ENCODE peak calls at places on chromosomes 11 and 22, in ten cellular contexts. J, C, E, D, B, L, K, Y, S and T are unnamed samples.

GRCh38 chr22:31248138-31248745 is 36.1 kb downstream of the LIMK2 start:
- DNase-seq in J (peak; percentile 53), C (peak; percentile 89), E (peak; percentile 83), D (peak; percentile 92), B (peak; percentile 86), L (peak; percentile 82), K (peak; percentile 92), Y (peak; percentile 40), S (peak; percentile 86), T (peak; percentile 76)

GRCh38 chr11:102276302-102277182 is 40.7 kb upstream of the BIRC3 start:
- DNase-seq in J (no peak), C (no peak), E (no peak), D (no peak), B (no peak), L (no peak), K (no peak), Y (no peak), S (no peak), T (no peak)

GRCh38 chr11:126443120-126443519 is 87.6 kb downstream of the ST3GAL4 start:
- DNase-seq in J (peak; percentile 22), C (no peak), E (no peak), D (peak; percentile 45), B (peak; percentile 36), L (no peak), K (no peak), Y (no peak), S (no peak), T (no peak)

GRCh38 chr11:126595560-126595959 is 240.1 kb downstream of the ST3GAL4 start:
- DNase-seq in J (no peak), C (no peak), E (no peak), D (no peak), B (no peak), L (no peak), K (no peak), Y (no peak), S (no peak), T (no peak)

GRCh38 chr22:22425366-22425765 is 83.2 kb downstream of the ZNF280B start:
- DNase-seq in J (peak; percentile 49), C (no peak), E (no peak), D (no peak), B (no peak), L (no peak), K (no peak), Y (no peak), S (no peak), T (no peak)

GRCh38 chr11:117192401-117192875 is 6.7 kb upstream of the TAGLN start:
- DNase-seq in J (no peak), C (peak; percentile 31), E (no peak), D (no peak), B (no peak), L (peak; percentile 37), K (no peak), Y (no peak), S (peak; percentile 58), T (no peak)

GRCh38 chr11:65741185-65741584 is 20.6 kb upstream of the RNASEH2C start:
- DNase-seq in J (no peak), C (no peak), E (no peak), D (no peak), B (no peak), L (no peak), K (no peak), Y (no peak), S (no peak), T (no peak)

GRCh38 chr11:88175004-88175706 is at the start of gene RAB38:
- DNase-seq in J (peak; percentile 1), C (peak; percentile 50), E (peak; percentile 68), D (peak; percentile 80), B (peak; percentile 44), L (peak; percentile 78), K (peak; percentile 80), Y (no peak), S (peak; percentile 65), T (peak; percentile 20)

GRCh38 chr22:23187201-23187600 is 6.9 kb downstream of the BCR start:
- DNase-seq in J (no peak), C (no peak), E (no peak), D (no peak), B (no peak), L (no peak), K (no peak), Y (no peak), S (no peak), T (no peak)

GRCh38 chr11:6116638-6117037 is 9.2 kb downstream of the OR56B4 start:
- DNase-seq in J (no peak), C (no peak), E (no peak), D (no peak), B (no peak), L (no peak), K (no peak), Y (no peak), S (no peak), T (no peak)

GRCh38 chr11:122210378-122210995 is 94.5 kb upstream of the BLID start:
- DNase-seq in J (no peak), C (no peak), E (no peak), D (no peak), B (no peak), L (no peak), K (no peak), Y (no peak), S (no peak), T (no peak)

GRCh38 chr11:45920531-45921477 is 1.7 kb upstream of the LARGE2 start:
- DNase-seq in J (no peak), C (peak; percentile 12), E (no peak), D (peak; percentile 33), B (no peak), L (peak; percentile 24), K (no peak), Y (no peak), S (peak; percentile 33), T (no peak)

GRCh38 chr11:122036022-122036421 is 80.0 kb downstream of the BLID start:
- DNase-seq in J (no peak), C (no peak), E (no peak), D (no peak), B (no peak), L (no peak), K (no peak), Y (no peak), S (no peak), T (no peak)

GRCh38 chr11:117827521-117828511 is 3.3 kb upstream of the FXYD2 start:
- DNase-seq in J (no peak), C (no peak), E (peak; percentile 47), D (no peak), B (no peak), L (no peak), K (no peak), Y (no peak), S (peak; percentile 51), T (no peak)

GRCh38 chr11:59551651-59552521 is 40.5 kb downstream of the OR4D9 start:
- DNase-seq in J (peak; percentile 43), C (no peak), E (peak; percentile 43), D (peak; percentile 74), B (peak; percentile 49), L (no peak), K (peak; percentile 61), Y (no peak), S (no peak), T (no peak)

GRCh38 chr22:20783844-20784723 is 10.2 kb downstream of the SERPIND1 start:
- DNase-seq in J (peak; percentile 69), C (no peak), E (peak; percentile 31), D (peak; percentile 62), B (peak; percentile 55), L (no peak), K (peak; percentile 35), Y (peak; percentile 8), S (no peak), T (no peak)

GRCh38 chr11:57321996-57322880 is 2.5 kb downstream of the TNKS1BP1 start:
- DNase-seq in J (no peak), C (peak; percentile 92), E (peak; percentile 96), D (peak; percentile 88), B (peak; percentile 68), L (peak; percentile 92), K (peak; percentile 97), Y (no peak), S (peak; percentile 98), T (peak; percentile 89)

DNA sequence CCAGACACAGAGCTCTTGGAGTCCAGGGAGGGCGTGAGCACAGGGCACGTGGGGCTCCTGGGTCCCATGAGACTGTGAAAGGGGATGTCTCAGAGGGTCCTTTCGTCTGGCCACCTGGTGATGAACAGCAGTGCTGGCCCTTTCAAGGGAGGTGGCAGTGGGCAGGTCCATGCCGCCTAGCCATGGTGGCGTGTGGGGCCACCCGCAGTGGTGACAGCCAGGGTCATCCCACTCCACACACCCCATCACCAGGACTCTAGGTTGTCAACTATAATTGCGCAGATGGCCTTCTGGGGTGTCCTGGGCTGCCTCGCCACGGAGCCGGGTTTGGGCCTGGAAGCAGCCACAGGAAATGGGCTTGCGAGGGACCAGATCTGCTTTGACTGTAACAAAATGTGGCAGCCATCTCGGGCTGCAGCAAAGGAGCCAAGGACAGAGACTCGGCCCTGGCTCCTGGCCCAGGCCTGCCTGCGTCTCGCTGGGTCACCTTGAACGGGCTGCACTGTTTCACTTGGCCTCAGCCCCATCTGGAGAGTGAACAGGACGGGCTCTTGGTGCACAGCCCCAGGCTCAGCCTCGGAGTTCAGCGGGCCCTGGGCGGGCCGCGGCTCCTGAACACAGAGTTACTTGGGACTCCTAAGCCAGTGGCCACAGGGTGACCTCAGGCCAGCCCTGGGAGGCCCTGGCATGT is 1350.5 kb downstream of the BRD1 start:
- DNase-seq in J (no peak), C (no peak), E (peak; percentile 43), D (no peak), B (no peak), L (peak; percentile 31), K (no peak), Y (no peak), S (peak; percentile 64), T (peak; percentile 59)
- H3K9me3 ChIP-seq in J (no peaks in the 10 kb centered on the region), C (no peaks in the 10 kb centered on the region), E (no peaks in the 10 kb centered on the region), D (no peaks in the 10 kb centered on the region), B (no peaks in the 10 kb centered on the region), L (no peaks in the 10 kb centered on the region), K (peaks cover 41% of the 10 kb centered on the region), Y (no peaks in the 10 kb centered on the region), S (no peaks in the 10 kb centered on the region), T (no peaks in the 10 kb centered on the region)

DNA sequence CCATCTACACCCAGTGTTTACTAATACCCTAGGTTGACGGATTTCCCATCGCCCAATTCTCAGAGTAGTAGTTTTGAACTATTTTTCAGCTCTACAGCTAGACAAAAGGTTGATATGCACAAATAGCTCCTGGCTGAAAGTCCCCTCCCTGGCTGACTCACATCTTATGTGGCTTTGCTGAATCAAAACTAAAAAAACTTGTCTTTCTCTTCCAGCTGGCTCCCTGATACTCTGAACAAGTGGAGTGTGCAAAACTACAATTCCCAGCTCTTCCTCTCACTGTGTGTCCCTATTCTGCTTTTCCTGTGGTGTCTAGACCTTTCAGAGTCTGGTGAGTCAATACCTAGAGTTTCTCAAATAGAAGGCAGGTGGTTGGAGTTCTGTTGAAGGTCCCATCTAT is 12.7 kb upstream of the LARGE1 start:
- DNase-seq in J (no peak), C (no peak), E (no peak), D (no peak), B (no peak), L (no peak), K (peak; percentile 59), Y (no peak), S (no peak), T (no peak)
- TF ChIP-seq CTCF in J (no peak), C (no peak), E (no peak), D (no peak), B (no peak), L (no peak), K (no peak), Y (no peak), S (no peak), T (no peak)

GRCh38 chr22:49671331-49672012 is 156.2 kb downstream of the BRD1 start:
- DNase-seq in J (no peak), C (no peak), E (no peak), D (peak; percentile 40), B (no peak), L (peak; percentile 13), K (no peak), Y (no peak), S (peak; percentile 21), T (no peak)
- H3K4me3 ChIP-seq in J (no peak overlapping the region), C (no peak overlapping the region), E (no peak overlapping the region), D (peak overlapping the region; percentile 53), B (no peak overlapping the region), L (peak overlapping the region; percentile 50), K (no peak overlapping the region), Y (peak overlapping the region; percentile 48), S (no peak overlapping the region), T (peak overlapping the region; percentile 64)

GRCh38 chr22:49709464-49709863 is 118.2 kb downstream of the BRD1 start:
- DNase-seq in J (no peak), C (no peak), E (no peak), D (no peak), B (no peak), L (no peak), K (no peak), Y (no peak), S (no peak), T (no peak)
- H3K9me3 ChIP-seq in J (no peaks in the 10 kb centered on the region), C (peaks cover 15% of the 10 kb centered on the region), E (peaks cover 12% of the 10 kb centered on the region), D (no peaks in the 10 kb centered on the region), B (no peaks in the 10 kb centered on the region), L (peaks cover 9% of the 10 kb centered on the region), K (peaks cover 5% of the 10 kb centered on the region), Y (no peaks in the 10 kb centered on the region), S (peaks cover 24% of the 10 kb centered on the region), T (peaks cover 28% of the 10 kb centered on the region)